ENCODE peak calls at places on chromosomes 12 and 14, in eight cellular contexts. Z, A, R, G, Q, E, Y and T are unnamed samples.
A peak's percentile ranks its signal among the peaks of the same experiment; 100 is the strongest.

GRCh38 chr12:102197789-102198188 is at the start of gene PMCH:
- DNase-seq in Z (no peak), G (no peak), R (no peak), Y (no peak), Q (peak; percentile 21), E (peak; percentile 40), A (peak; percentile 66), T (peak; percentile 64)

GRCh38 chr12:1779783-1780182 is 40.6 kb upstream of the LRTM2 start:
- DNase-seq in Y (no peak), G (no peak), A (peak; percentile 33), Q (no peak), E (no peak), Z (no peak), R (peak; percentile 85), T (no peak)

GRCh38 chr12:6816598-6816997 is 5.0 kb upstream of the GPR162 start:
- DNase-seq in G (no peak), E (no peak), Z (no peak), Q (no peak), Y (no peak), A (no peak), R (no peak), T (no peak)

GRCh38 chr12:107666009-107666408 is 19.6 kb upstream of the PWP1 start:
- DNase-seq in Y (no peak), G (no peak), Z (no peak), E (no peak), Q (no peak), R (no peak), A (no peak), T (no peak)

GRCh38 chr12:63222582-63222981 is 71.6 kb upstream of the AVPR1A start:
- DNase-seq in Q (no peak), Z (no peak), E (no peak), G (no peak), A (no peak), Y (no peak), R (no peak), T (no peak)

GRCh38 chr14:54854181-54854580 is 48.4 kb downstream of the GCH1 start:
- DNase-seq in R (no peak), Y (no peak), G (no peak), E (no peak), Z (no peak), Q (no peak), A (no peak), T (no peak)

GRCh38 chr14:56331815-56332214 is 213.6 kb downstream of the PELI2 start:
- DNase-seq in G (no peak), Z (no peak), Q (no peak), A (no peak), R (peak; percentile 43), E (no peak), Y (no peak), T (no peak)

GRCh38 chr12:22100952-22101748 is 55.1 kb downstream of the CMAS start:
- DNase-seq in G (peak; percentile 7), Z (no peak), Y (peak; percentile 63), R (peak; percentile 78), Q (peak; percentile 15), A (peak; percentile 73), E (peak; percentile 46), T (peak; percentile 89)

GRCh38 chr14:32998433-32998832 is 59.8 kb downstream of the NPAS3 start:
- DNase-seq in Y (no peak), G (no peak), Q (no peak), A (peak; percentile 9), R (peak; percentile 42), Z (no peak), E (peak; percentile 43), T (peak; percentile 36)

GRCh38 chr12:19105468-19105867 is 24.1 kb upstream of the PLEKHA5 start:
- DNase-seq in G (no peak), A (no peak), Y (no peak), Q (no peak), R (no peak), E (no peak), Z (no peak), T (no peak)

GRCh38 chr14:68359862-68360552 is 432.9 kb downstream of the ZFP36L1 start:
- DNase-seq in A (no peak), Y (peak; percentile 71), E (peak; percentile 28), Z (peak; percentile 71), G (no peak), R (peak; percentile 75), Q (no peak), T (peak; percentile 29)

GRCh38 chr12:2801044-2801783 is 6.4 kb downstream of the FKBP4 start:
- DNase-seq in A (no peak), Z (no peak), Y (no peak), Q (no peak), G (no peak), E (no peak), R (no peak), T (no peak)

GRCh38 chr14:45140661-45141187 is 5.0 kb downstream of the FANCM start:
- DNase-seq in R (no peak), E (peak; percentile 44), A (peak; percentile 54), Y (no peak), G (no peak), Q (no peak), Z (no peak), T (peak; percentile 52)

GRCh38 chr14:52015411-52016030 is 26.2 kb downstream of the RTRAF start:
- DNase-seq in G (no peak), Z (no peak), Q (no peak), Y (peak; percentile 85), A (no peak), R (no peak), E (peak; percentile 49), T (peak; percentile 29)

DNA sequence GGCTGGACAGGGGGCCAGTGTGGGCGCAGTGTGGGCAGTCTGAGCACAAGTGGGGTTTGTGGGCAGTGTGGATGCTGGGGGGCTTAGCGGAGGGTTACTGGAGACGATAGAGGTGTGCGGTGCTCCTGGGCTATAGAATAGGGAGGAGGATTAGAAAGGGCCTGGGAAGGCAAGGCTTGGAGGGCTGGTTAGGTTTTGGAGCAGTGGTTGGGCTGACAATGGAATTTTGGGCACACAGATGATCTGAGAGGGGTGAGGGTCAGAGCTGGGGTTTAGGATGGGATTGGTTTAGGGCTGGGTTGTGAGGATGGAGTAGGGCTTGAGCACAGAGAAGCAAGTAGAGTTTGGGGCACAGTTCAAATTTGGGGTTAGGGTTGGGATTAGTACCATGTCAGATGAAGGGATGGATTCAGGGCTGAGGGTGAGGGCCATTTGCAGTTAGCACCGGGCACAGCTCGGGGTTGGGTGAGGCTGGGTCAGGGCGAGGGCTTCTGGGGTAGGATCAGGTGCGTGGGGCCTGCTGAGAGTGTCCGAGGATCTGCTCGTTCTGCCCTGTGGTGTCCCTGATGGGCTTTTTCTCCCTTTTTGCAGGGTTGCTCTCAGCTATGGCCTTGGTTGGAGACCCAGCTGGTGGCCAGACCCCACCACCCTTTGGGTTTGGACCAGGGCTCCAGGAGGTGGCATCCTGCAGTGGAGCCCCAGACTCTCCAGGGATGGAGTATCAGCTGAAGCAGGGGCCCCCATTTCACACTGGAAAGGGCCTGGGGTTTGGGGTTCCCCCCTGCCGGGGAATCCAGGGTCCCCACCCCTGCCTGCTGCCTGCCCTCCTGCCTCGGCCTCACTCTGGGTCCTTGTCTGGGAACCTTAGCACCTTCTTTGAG is 45.6 kb downstream of the KRT80 start:
- DNase-seq in E (no peak), Z (peak; percentile 39), G (no peak), R (no peak), A (no peak), Q (no peak), Y (no peak), T (no peak)
- H3K4me3 ChIP-seq in E (peak overlapping the region; percentile 58), Z (no peak overlapping the region), G (no peak overlapping the region), R (no peak overlapping the region), A (no peak overlapping the region), Q (no peak overlapping the region), Y (no peak overlapping the region), T (peak overlapping the region; percentile 28)

GRCh38 chr14:92352158-92352985 is 29.4 kb downstream of the SLC24A4 start:
- DNase-seq in Q (no peak), Z (no peak), G (no peak), R (peak; percentile 13), Y (peak; percentile 72), E (peak; percentile 23), A (peak; percentile 4), T (peak; percentile 27)
- TF ChIP-seq CTCF in Q (peak; percentile 21), Z (peak; percentile 16), G (no peak), R (peak; percentile 36), Y (peak; percentile 33), E (peak; percentile 69), A (peak; percentile 26), T (no peak)

GRCh38 chr12:27220988-27221345 is 23.1 kb upstream of the STK38L start:
- DNase-seq in A (no peak), R (no peak), G (no peak), Y (no peak), E (no peak), Z (no peak), Q (no peak), T (no peak)

GRCh38 chr12:27219693-27220056 is 24.4 kb upstream of the STK38L start:
- DNase-seq in E (no peak), A (no peak), R (no peak), Q (no peak), Z (no peak), G (no peak), Y (no peak), T (no peak)

GRCh38 chr12:27217590-27217989 is 26.5 kb upstream of the STK38L start:
- DNase-seq in A (no peak), E (no peak), Z (no peak), Q (no peak), G (no peak), Y (no peak), R (no peak), T (no peak)

GRCh38 chr12:27220057-27220987 is 23.8 kb upstream of the STK38L start:
- DNase-seq in R (peak; percentile 20), A (no peak), Z (no peak), E (no peak), Y (no peak), Q (no peak), G (no peak), T (peak; percentile 60)

GRCh38 chr12:27221625-27222387 is 22.3 kb upstream of the STK38L start:
- DNase-seq in Y (no peak), E (no peak), Q (no peak), R (no peak), A (no peak), G (no peak), Z (no peak), T (no peak)
- H3K4me3 ChIP-seq in Y (no peak overlapping the region), E (no peak overlapping the region), Q (no peak overlapping the region), R (no peak overlapping the region), A (no peak overlapping the region), G (no peak overlapping the region), Z (no peak overlapping the region), T (no peak overlapping the region)

DNA sequence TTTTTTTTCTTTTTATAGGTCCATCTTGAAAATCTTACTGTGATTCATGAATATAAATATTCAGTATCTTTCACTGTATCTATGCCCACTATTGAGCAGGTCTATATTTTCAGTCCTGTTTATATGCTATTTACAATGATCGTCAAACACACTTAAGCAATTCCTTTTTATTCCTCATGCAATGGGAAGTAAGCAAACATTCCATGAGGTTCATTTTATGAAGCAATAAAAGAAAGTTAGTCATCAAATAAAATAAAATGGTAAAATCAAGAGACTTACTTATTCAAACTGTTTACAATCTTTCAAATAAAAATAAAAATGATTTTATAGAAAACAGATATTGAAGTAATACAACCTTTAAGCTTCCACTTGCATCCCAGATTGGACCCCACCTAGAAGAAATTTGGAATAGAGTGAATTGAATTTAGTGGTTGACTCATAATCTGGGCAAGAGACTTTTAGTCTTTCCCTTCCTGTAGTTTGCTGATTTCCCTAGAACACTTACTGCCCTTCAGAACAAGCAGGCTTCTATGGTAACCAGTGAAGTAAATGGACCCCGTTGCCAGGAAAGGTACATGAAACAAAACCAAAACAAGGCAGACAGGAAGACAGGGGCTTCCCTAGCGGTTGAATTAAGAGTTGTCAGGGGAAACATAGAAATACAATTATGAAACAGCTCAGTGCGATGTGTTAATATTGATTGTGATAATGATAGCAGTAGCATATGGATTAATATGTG is 241.0 kb upstream of the ATP2B1 start:
- DNase-seq in A (peak; percentile 91), Z (no peak), Y (no peak), G (no peak), R (peak; percentile 91), E (peak; percentile 94), Q (no peak), T (peak; percentile 56)
- TF ChIP-seq CTCF in A (peak; percentile 15), Z (peak; percentile 27), Y (no peak), G (no peak), R (no peak), E (peak; percentile 60), Q (no peak), T (no peak)

GRCh38 chr12:70920251-70920851 is at the start of gene PTPRR:
- DNase-seq in R (peak; percentile 19), Z (no peak), G (no peak), Q (no peak), Y (peak; percentile 29), A (no peak), E (no peak), T (no peak)
- H3K4me3 ChIP-seq in R (no peak within 1 kb of the TSS), Z (no peak within 1 kb of the TSS), G (no peak within 1 kb of the TSS), Q (no peak within 1 kb of the TSS), Y (peak within 1 kb of the TSS; percentile 37), A (no peak within 1 kb of the TSS), E (no peak within 1 kb of the TSS), T (no peak within 1 kb of the TSS)